ENCODE peak calls at places on chromosomes 11 and 22, in six cellular contexts. G, R, D, Q, A and J are unnamed samples. For H3K27me3 and H3K9me3, the result is how much of the 10 kb centered on the place peaks cover.

GRCh38 chr22:43273902-43274484 is 69.2 kb downstream of the SCUBE1 start:
- DNase-seq in G (no peak), R (no peak), D (peak), Q (peak), A (no peak), J (peak)

GRCh38 chr22:32714458-32715250 is 86.9 kb upstream of the TIMP3 start:
- DNase-seq in G (no peak), R (no peak), D (no peak), Q (no peak), A (no peak), J (no peak)

GRCh38 chr11:119023741-119024140 is 5.2 kb downstream of the TRAPPC4 start:
- DNase-seq in G (no peak), R (no peak), D (no peak), Q (no peak), A (no peak), J (no peak)

GRCh38 chr11:64711138-64711943 is 11.7 kb downstream of the NRXN2 start:
- DNase-seq in G (peak), R (peak), D (peak), Q (no peak), A (no peak), J (no peak)

GRCh38 chr22:21446827-21447690 is 20.1 kb upstream of the TMEM191C start:
- DNase-seq in G (peak), R (no peak), D (peak), Q (no peak), A (peak), J (peak)

GRCh38 chr11:57223601-57224000 is 13.4 kb downstream of the APLNR start:
- DNase-seq in G (no peak), R (no peak), D (no peak), Q (no peak), A (no peak), J (no peak)

GRCh38 chr22:45101828-45102227 is 61.9 kb upstream of the NUP50 start:
- DNase-seq in G (peak), R (no peak), D (peak), Q (peak), A (peak), J (no peak)

GRCh38 chr11:44627911-44628729 is 62.7 kb downstream of the CD82 start:
- DNase-seq in G (peak), R (peak), D (peak), Q (peak), A (peak), J (peak)

GRCh38 chr11:3014314-3014938 is 22.3 kb upstream of the NAP1L4 start:
- DNase-seq in G (no peak), R (no peak), D (no peak), Q (no peak), A (peak), J (no peak)

GRCh38 chr11:61955031-61955415 is 4.9 kb downstream of the BEST1 start:
- DNase-seq in G (peak), R (peak), D (peak), Q (peak), A (peak), J (no peak)

GRCh38 chr11:133311230-133311629 is 221.1 kb downstream of the OPCML start:
- DNase-seq in G (no peak), R (no peak), D (no peak), Q (no peak), A (no peak), J (no peak)

GRCh38 chr11:10930961-10931760 is 73.3 kb upstream of the ZBED5 start:
- DNase-seq in G (peak), R (peak), D (peak), Q (peak), A (peak), J (peak)

GRCh38 chr11:66221726-66222236 is 46.7 kb upstream of the RAB1B start:
- DNase-seq in G (peak), R (no peak), D (peak), Q (no peak), A (no peak), J (no peak)

GRCh38 chr11:30431127-30431814 is 108.4 kb downstream of the ARL14EP start:
- DNase-seq in G (no peak), R (no peak), D (no peak), Q (no peak), A (no peak), J (no peak)

GRCh38 chr11:33721291-33721840 is 14.9 kb downstream of the CD59 start:
- DNase-seq in G (no peak), R (no peak), D (no peak), Q (no peak), A (no peak), J (no peak)

GRCh38 chr11:122879785-122880184 is 2.8 kb upstream of the JHY start:
- DNase-seq in G (no peak), R (no peak), D (peak), Q (no peak), A (no peak), J (no peak)

GRCh38 chr11:45374632-45375031 is 88.5 kb upstream of the SYT13 start:
- DNase-seq in G (no peak), R (no peak), D (no peak), Q (no peak), A (no peak), J (no peak)

GRCh38 chr22:44112191-44112590 is 68.5 kb upstream of the PARVG start:
- DNase-seq in G (peak), R (peak), D (no peak), Q (no peak), A (no peak), J (no peak)

GRCh38 chr11:65437436-65438227 is 15.0 kb downstream of the NEAT1 start:
- DNase-seq in G (no peak), R (no peak), D (no peak), Q (no peak), A (peak), J (no peak)

GRCh38 chr22:49728566-49729271 is 99.0 kb downstream of the BRD1 start:
- DNase-seq in G (no peak), R (no peak), D (no peak), Q (no peak), A (no peak), J (no peak)

GRCh38 chr22:42996646-42997365 is 18.1 kb downstream of the PACSIN2 start:
- DNase-seq in G (no peak), R (no peak), D (no peak), Q (no peak), A (no peak), J (no peak)

GRCh38 chr11:72352859-72353551 is 81.3 kb downstream of the CLPB start:
- DNase-seq in G (no peak), R (no peak), D (peak), Q (no peak), A (no peak), J (no peak)

GRCh38 chr11:39806652-39807051 is 1652.8 kb downstream of the LRRC4C start:
- DNase-seq in G (no peak), R (no peak), D (no peak), Q (no peak), A (no peak), J (no peak)

GRCh38 chr11:11624926-11625325 is 3.1 kb upstream of the GALNT18 start:
- DNase-seq in G (no peak), R (no peak), D (no peak), Q (no peak), A (no peak), J (no peak)

GRCh38 chr22:33337524-33337923 is 279.3 kb upstream of the SYN3 start:
- DNase-seq in G (no peak), R (no peak), D (no peak), Q (peak), A (peak), J (no peak)

GRCh38 chr11:68927280-68928107 is 23.8 kb downstream of the IGHMBP2 start:
- DNase-seq in G (peak), R (no peak), D (no peak), Q (no peak), A (no peak), J (no peak)

GRCh38 chr11:116375221-116375620 is 397.6 kb downstream of the BUD13 start:
- DNase-seq in G (no peak), R (no peak), D (no peak), Q (no peak), A (no peak), J (no peak)

GRCh38 chr11:47867821-47868220 is 19.7 kb upstream of the NUP160 start:
- DNase-seq in G (no peak), R (no peak), D (no peak), Q (no peak), A (no peak), J (no peak)

GRCh38 chr11:17578958-17579357 is 31.9 kb downstream of the OTOG start:
- DNase-seq in G (no peak), R (no peak), D (no peak), Q (no peak), A (no peak), J (no peak)

GRCh38 chr11:27209562-27210005 is 153.4 kb downstream of the CCDC34 start:
- DNase-seq in G (no peak), R (no peak), D (no peak), Q (no peak), A (no peak), J (no peak)

GRCh38 chr11:110362916-110363574 is 66.6 kb upstream of the RDX start:
- DNase-seq in G (no peak), R (no peak), D (peak), Q (no peak), A (peak), J (peak)

GRCh38 chr11:131615611-131616010 is 245.2 kb downstream of the NTM start:
- DNase-seq in G (no peak), R (no peak), D (no peak), Q (no peak), A (no peak), J (no peak)

GRCh38 chr22:29707471-29707870 is 12.3 kb upstream of the CABP7 start:
- DNase-seq in G (no peak), R (no peak), D (no peak), Q (no peak), A (no peak), J (no peak)

DNA sequence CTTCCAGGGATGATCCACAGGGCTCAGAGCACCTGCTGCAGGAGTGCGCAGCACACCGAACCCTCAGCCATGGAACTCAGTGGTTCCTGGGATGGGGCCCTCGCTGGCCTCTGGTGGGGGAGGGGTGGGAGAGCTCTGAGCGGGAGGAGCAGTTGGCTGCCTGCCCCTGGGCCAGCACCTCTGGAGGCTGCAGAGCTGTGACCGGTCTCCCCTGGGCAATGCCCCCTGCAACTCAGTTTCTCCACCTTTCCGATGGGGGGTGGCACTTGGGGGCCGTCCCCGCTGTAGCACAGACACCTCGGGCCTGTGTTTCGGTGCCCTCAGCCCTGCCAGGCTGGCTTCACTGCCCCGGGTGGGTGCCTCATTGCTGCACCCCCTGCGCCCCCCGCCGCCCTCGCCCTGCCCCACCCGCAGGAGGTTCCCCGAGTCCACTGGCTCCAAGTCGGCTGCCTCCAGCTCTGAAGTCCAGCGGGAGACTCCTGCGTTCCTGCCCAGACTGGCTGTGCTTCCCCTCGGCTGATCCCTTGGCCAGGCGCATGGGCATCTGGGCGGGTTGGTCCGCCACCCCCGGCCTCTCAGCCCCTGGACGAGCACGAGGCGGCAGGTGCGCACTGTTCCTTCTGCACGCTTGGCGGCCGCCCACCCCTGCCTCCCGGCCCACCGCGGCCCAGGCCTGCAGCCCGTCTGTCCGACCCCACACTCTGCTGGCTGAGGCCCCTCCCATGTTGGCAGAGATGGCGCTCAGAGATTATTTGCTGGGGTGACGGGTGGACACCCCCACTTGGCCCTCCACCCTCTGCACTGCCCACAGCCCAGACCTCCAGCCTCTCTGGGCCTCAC is 1.8 kb downstream of the MUC6 start:
- DNase-seq in G (no peak), R (no peak), D (no peak), Q (no peak), A (no peak), J (peak)
- H3K27me3 ChIP-seq in G (under half), R (under half), D (under half), Q (under half), A (under half), J (under half)

DNA sequence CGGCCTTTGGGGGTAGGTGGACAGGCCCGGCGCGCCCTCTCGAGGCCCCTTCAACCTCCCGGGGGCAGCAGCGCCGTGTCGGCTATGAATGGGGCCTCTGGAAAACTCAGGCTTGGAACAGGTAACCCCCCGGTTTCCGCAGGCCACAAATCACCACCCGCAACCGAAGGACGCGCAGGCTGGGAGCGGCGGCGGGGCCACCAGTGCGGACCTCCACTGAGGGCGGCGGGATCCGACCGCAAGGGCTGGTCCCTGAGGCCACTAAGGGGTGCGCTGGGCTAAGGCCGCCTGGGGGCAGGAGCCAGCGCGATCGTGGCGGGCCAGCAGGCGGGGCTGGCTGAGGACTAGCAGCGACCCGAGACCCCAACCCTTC is 695 bp upstream of the ATF4 start:
- DNase-seq in G (peak), R (no peak), D (peak), Q (peak), A (peak), J (peak)
- TF ChIP-seq CTCF in G (no peak), R (peak), D (peak), Q (peak), A (no peak), J (no peak)

GRCh38 chr11:103294516-103294915 is 185.3 kb downstream of the DYNC2H1 start:
- DNase-seq in G (no peak), R (no peak), D (no peak), Q (no peak), A (no peak), J (no peak)

GRCh38 chr11:103297900-103298299 is 188.7 kb downstream of the DYNC2H1 start:
- DNase-seq in G (no peak), R (no peak), D (no peak), Q (no peak), A (no peak), J (no peak)

GRCh38 chr11:103295704-103296103 is 186.5 kb downstream of the DYNC2H1 start:
- DNase-seq in G (no peak), R (no peak), D (no peak), Q (no peak), A (no peak), J (no peak)
- H3K9me3 ChIP-seq in G (under half), R (under half), D (under half), Q (under half), A (under half), J (under half)

GRCh38 chr11:19455731-19456130 is 215.0 kb upstream of the E2F8 start:
- DNase-seq in G (no peak), R (no peak), D (peak), Q (no peak), A (no peak), J (no peak)
- H3K27me3 ChIP-seq in G (under half), R (under half), D (under half), Q (under half), A (under half), J (under half)

GRCh38 chr11:56160217-56160616 is at the start of gene OR8K5:
- DNase-seq in G (no peak), R (no peak), D (no peak), Q (no peak), A (no peak), J (no peak)
- TF ChIP-seq CTCF in G (no peak), R (no peak), D (no peak), Q (no peak), A (no peak), J (no peak)

GRCh38 chr11:31817621-31818493 is 6.7 kb upstream of the PAX6 start:
- DNase-seq in G (no peak), R (no peak), D (peak), Q (no peak), A (no peak), J (peak)
- H3K9me3 ChIP-seq in G (under half), R (under half), D (under half), Q (under half), A (under half), J (under half)

GRCh38 chr22:39613549-39613921 is 43.0 kb downstream of the CACNA1I start:
- DNase-seq in G (no peak), R (peak), D (no peak), Q (no peak), A (no peak), J (no peak)

GRCh38 chr22:39616781-39617180 is 46.2 kb downstream of the CACNA1I start:
- DNase-seq in G (no peak), R (peak), D (no peak), Q (no peak), A (no peak), J (no peak)

GRCh38 chr22:39616051-39616450 is 45.5 kb downstream of the CACNA1I start:
- DNase-seq in G (no peak), R (peak), D (no peak), Q (no peak), A (no peak), J (no peak)

GRCh38 chr22:39612811-39613548 is 42.4 kb downstream of the CACNA1I start:
- DNase-seq in G (no peak), R (peak), D (no peak), Q (no peak), A (no peak), J (no peak)

DNA sequence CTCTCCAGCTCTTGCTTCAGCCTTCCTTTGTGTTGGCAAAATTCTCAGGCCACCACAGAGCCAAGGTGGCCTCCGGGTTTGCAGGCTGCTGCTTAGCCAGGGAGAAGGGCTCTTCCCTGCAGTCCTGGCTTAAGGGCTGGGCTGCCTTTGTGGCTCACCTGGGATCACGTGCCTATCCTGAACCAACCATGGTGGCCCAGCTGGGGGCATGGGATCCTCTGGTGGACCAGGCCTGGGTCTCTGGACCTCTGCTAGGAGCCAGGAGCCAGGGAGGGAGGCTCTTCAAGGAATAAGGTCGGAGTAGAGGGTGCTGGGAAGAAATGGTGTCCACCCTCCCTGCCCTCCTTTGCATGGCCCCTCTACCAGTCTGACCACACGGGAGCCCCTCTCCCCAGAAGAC is 43.9 kb downstream of the CACNA1I start:
- DNase-seq in G (no peak), R (peak), D (no peak), Q (no peak), A (no peak), J (no peak)
- H3K27me3 ChIP-seq in G (under half), R (under half), D (under half), Q (under half), A (under half), J (under half)

GRCh38 chr22:23270212-23270733 is 90.0 kb downstream of the BCR start:
- DNase-seq in G (no peak), R (no peak), D (no peak), Q (no peak), A (no peak), J (no peak)
- TF ChIP-seq CTCF in G (no peak), R (no peak), D (peak), Q (no peak), A (no peak), J (no peak)